ENCODE peak calls at places on chromosomes 6 and 20, in four cellular contexts. One of them, this sample, is unnamed.

GRCh38 chr6:152356016-152356415 is 281.1 kb downstream of the SYNE1 start:
- DNase-seq in HepG2: no peak
- DNase-seq in K562: no peak
- DNase-seq in GM12878: no peak
- DNase-seq in this sample: no peak

GRCh38 chr6:118843685-118844390 is 50.1 kb upstream of the ASF1A start:
- DNase-seq in HepG2: no peak
- DNase-seq in K562: no peak
- DNase-seq in GM12878: peak; percentile 69
- DNase-seq in this sample: no peak

GRCh38 chr20:40646321-40647212 is 42.5 kb downstream of the MAFB start:
- DNase-seq in HepG2: no peak
- DNase-seq in K562: no peak
- DNase-seq in GM12878: no peak
- DNase-seq in this sample: no peak

GRCh38 chr6:3876866-3877265 is 27.7 kb downstream of the FAM50B start:
- DNase-seq in HepG2: no peak
- DNase-seq in K562: no peak
- DNase-seq in GM12878: no peak
- DNase-seq in this sample: no peak

GRCh38 chr20:18001131-18001921 is 32.5 kb downstream of the MGME1 start:
- DNase-seq in HepG2: peak; percentile 90
- DNase-seq in K562: no peak
- DNase-seq in GM12878: no peak
- DNase-seq in this sample: no peak

GRCh38 chr6:19880066-19880465 is 42.9 kb downstream of the ID4 start:
- DNase-seq in HepG2: no peak
- DNase-seq in K562: no peak
- DNase-seq in GM12878: no peak
- DNase-seq in this sample: no peak

GRCh38 chr6:34665019-34665418 is 31.5 kb downstream of the ILRUN start:
- DNase-seq in HepG2: no peak
- DNase-seq in K562: no peak
- DNase-seq in GM12878: no peak
- DNase-seq in this sample: no peak

GRCh38 chr6:50655848-50656453 is 57.4 kb upstream of the TFAP2D start:
- DNase-seq in HepG2: peak; percentile 16
- DNase-seq in K562: peak; percentile 21
- DNase-seq in GM12878: no peak
- DNase-seq in this sample: no peak

GRCh38 chr6:786946-787763 is 94.2 kb upstream of the EXOC2 start:
- DNase-seq in HepG2: peak; percentile 35
- DNase-seq in K562: peak; percentile 59
- DNase-seq in GM12878: no peak
- DNase-seq in this sample: no peak

GRCh38 chr6:132287101-132287500 is 114.2 kb downstream of the MOXD1 start:
- DNase-seq in HepG2: no peak
- DNase-seq in K562: no peak
- DNase-seq in GM12878: no peak
- DNase-seq in this sample: no peak

GRCh38 chr20:30912006-30912660 is 345.3 kb upstream of the DEFB115 start:
- DNase-seq in HepG2: no peak
- DNase-seq in K562: no peak
- DNase-seq in GM12878: no peak
- DNase-seq in this sample: peak; percentile 73

GRCh38 chr20:3156811-3157619 is 2.6 kb downstream of the FASTKD5 start:
- DNase-seq in HepG2: no peak
- DNase-seq in K562: no peak
- DNase-seq in GM12878: peak; percentile 55
- DNase-seq in this sample: no peak

GRCh38 chr6:154245542-154245941 is 111.1 kb downstream of the IPCEF1 start:
- DNase-seq in HepG2: no peak
- DNase-seq in K562: no peak
- DNase-seq in GM12878: no peak
- DNase-seq in this sample: no peak

GRCh38 chr6:121711472-121711871 is 276.0 kb downstream of the GJA1 start:
- DNase-seq in HepG2: no peak
- DNase-seq in K562: no peak
- DNase-seq in GM12878: no peak
- DNase-seq in this sample: no peak

GRCh38 chr6:156601156-156601820 is 175.9 kb upstream of the ARID1B start:
- DNase-seq in HepG2: no peak
- DNase-seq in K562: no peak
- DNase-seq in GM12878: no peak
- DNase-seq in this sample: no peak

GRCh38 chr6:134187751-134188150 is 130.2 kb downstream of the SGK1 start:
- DNase-seq in HepG2: no peak
- DNase-seq in K562: no peak
- DNase-seq in GM12878: no peak
- DNase-seq in this sample: no peak

GRCh38 chr6:1324926-1325325 is 13.0 kb downstream of the FOXQ1 start:
- DNase-seq in HepG2: peak; percentile 80
- DNase-seq in K562: no peak
- DNase-seq in GM12878: no peak
- DNase-seq in this sample: no peak

GRCh38 chr6:143677891-143678737 is at the start of gene PHACTR2:
- DNase-seq in HepG2: peak; percentile 76
- DNase-seq in K562: peak; percentile 92
- DNase-seq in GM12878: no peak
- DNase-seq in this sample: peak; percentile 71

GRCh38 chr20:33669873-33670640 is 3.3 kb downstream of the ACTL10 start:
- DNase-seq in HepG2: no peak
- DNase-seq in K562: no peak
- DNase-seq in GM12878: no peak
- DNase-seq in this sample: no peak

GRCh38 chr20:20273281-20273680 is 94.6 kb upstream of the INSM1 start:
- DNase-seq in HepG2: no peak
- DNase-seq in K562: no peak
- DNase-seq in GM12878: no peak
- DNase-seq in this sample: no peak

GRCh38 chr6:156977527-156978291 is 200.5 kb downstream of the ARID1B start:
- DNase-seq in HepG2: no peak
- DNase-seq in K562: no peak
- DNase-seq in GM12878: no peak
- DNase-seq in this sample: no peak

GRCh38 chr6:88141641-88142298 is 24.4 kb downstream of the CNR1 start:
- DNase-seq in HepG2: no peak
- DNase-seq in K562: no peak
- DNase-seq in GM12878: peak; percentile 84
- DNase-seq in this sample: no peak

GRCh38 chr6:137689377-137689776 is 177.7 kb upstream of the TNFAIP3 start:
- DNase-seq in HepG2: peak; percentile 30
- DNase-seq in K562: no peak
- DNase-seq in GM12878: no peak
- DNase-seq in this sample: no peak

GRCh38 chr20:44849712-44850111 is 35.8 kb upstream of the YWHAB start:
- DNase-seq in HepG2: no peak
- DNase-seq in K562: no peak
- DNase-seq in GM12878: no peak
- DNase-seq in this sample: no peak

GRCh38 chr20:25079171-25079570 is 2.8 kb downstream of the VSX1 start:
- DNase-seq in HepG2: no peak
- DNase-seq in K562: no peak
- DNase-seq in GM12878: no peak
- DNase-seq in this sample: no peak

GRCh38 chr6:11215773-11216172 is 16.7 kb downstream of the NEDD9 start:
- DNase-seq in HepG2: no peak
- DNase-seq in K562: no peak
- DNase-seq in GM12878: no peak
- DNase-seq in this sample: no peak

GRCh38 chr20:6819599-6819998 is 52.1 kb downstream of the BMP2 start:
- DNase-seq in HepG2: peak; percentile 15
- DNase-seq in K562: no peak
- DNase-seq in GM12878: no peak
- DNase-seq in this sample: no peak

GRCh38 chr6:132234356-132234755 is 166.9 kb downstream of the MOXD1 start:
- DNase-seq in HepG2: no peak
- DNase-seq in K562: no peak
- DNase-seq in GM12878: no peak
- DNase-seq in this sample: no peak

GRCh38 chr20:46174469-46175126 is 56.5 kb downstream of the CD40 start:
- DNase-seq in HepG2: peak; percentile 57
- DNase-seq in K562: peak; percentile 81
- DNase-seq in GM12878: no peak
- DNase-seq in this sample: peak; percentile 70

GRCh38 chr6:149909701-149910470 is 12.0 kb upstream of the RAET1E start:
- DNase-seq in HepG2: no peak
- DNase-seq in K562: no peak
- DNase-seq in GM12878: no peak
- DNase-seq in this sample: no peak

GRCh38 chr6:131015192-131015591 is 47.9 kb downstream of the EPB41L2 start:
- DNase-seq in HepG2: no peak
- DNase-seq in K562: no peak
- DNase-seq in GM12878: no peak
- DNase-seq in this sample: no peak

GRCh38 chr6:124961784-124962611 is at the start of gene RNF217:
- DNase-seq in HepG2: no peak
- DNase-seq in K562: peak; percentile 82
- DNase-seq in GM12878: no peak
- DNase-seq in this sample: peak; percentile 77

GRCh38 chr20:8790442-8791074 is 278.3 kb upstream of the PLCB4 start:
- DNase-seq in HepG2: peak; percentile 61
- DNase-seq in K562: peak; percentile 15
- DNase-seq in GM12878: no peak
- DNase-seq in this sample: no peak

GRCh38 chr6:44123544-44123943 is 3.7 kb downstream of the MRPL14 start:
- DNase-seq in HepG2: no peak
- DNase-seq in K562: no peak
- DNase-seq in GM12878: no peak
- DNase-seq in this sample: no peak

GRCh38 chr20:39155996-39156395 is 193.9 kb downstream of the DHX35 start:
- DNase-seq in HepG2: no peak
- DNase-seq in K562: no peak
- DNase-seq in GM12878: no peak
- DNase-seq in this sample: no peak

GRCh38 chr6:136788069-136788902 is 4.0 kb downstream of the MAP3K5 start:
- DNase-seq in HepG2: no peak
- DNase-seq in K562: no peak
- DNase-seq in GM12878: no peak
- DNase-seq in this sample: no peak

GRCh38 chr6:152605342-152605741 is 31.8 kb downstream of the SYNE1 start:
- DNase-seq in HepG2: no peak
- DNase-seq in K562: no peak
- DNase-seq in GM12878: no peak
- DNase-seq in this sample: no peak

GRCh38 chr6:29828471-29828797 is 809 bp downstream of the HLA-G start:
- DNase-seq in HepG2: no peak
- DNase-seq in K562: peak; percentile 25
- DNase-seq in GM12878: no peak
- DNase-seq in this sample: peak; percentile 84

GRCh38 chr6:107066697-107067659 is 39.0 kb downstream of the MTRES1 start:
- DNase-seq in HepG2: no peak
- DNase-seq in K562: no peak
- DNase-seq in GM12878: no peak
- DNase-seq in this sample: no peak
- TF ChIP-seq SRF in HepG2: no peak
- TF ChIP-seq SRF in K562: no peak
- TF ChIP-seq SRF in GM12878: no peak
- TF ChIP-seq SRF in this sample: no peak

GRCh38 chr6:37053683-37054082 is 48.2 kb downstream of the FGD2 start:
- DNase-seq in HepG2: no peak
- DNase-seq in K562: no peak
- DNase-seq in GM12878: no peak
- DNase-seq in this sample: no peak

GRCh38 chr6:37056112-37056403 is 50.6 kb downstream of the FGD2 start:
- DNase-seq in HepG2: no peak
- DNase-seq in K562: no peak
- DNase-seq in GM12878: no peak
- DNase-seq in this sample: no peak

GRCh38 chr6:37054171-37054570 is 48.7 kb downstream of the FGD2 start:
- DNase-seq in HepG2: no peak
- DNase-seq in K562: no peak
- DNase-seq in GM12878: no peak
- DNase-seq in this sample: no peak

GRCh38 chr6:37056439-37057127 is 51.1 kb downstream of the FGD2 start:
- DNase-seq in HepG2: peak; percentile 60
- DNase-seq in K562: no peak
- DNase-seq in GM12878: no peak
- DNase-seq in this sample: no peak

GRCh38 chr6:37054580-37054979 is 49.1 kb downstream of the FGD2 start:
- DNase-seq in HepG2: no peak
- DNase-seq in K562: no peak
- DNase-seq in GM12878: no peak
- DNase-seq in this sample: no peak
- TF ChIP-seq BRCA1 in HepG2: no peak
- TF ChIP-seq BRCA1 in K562: no peak
- TF ChIP-seq BRCA1 in GM12878: no peak
- TF ChIP-seq BRCA1 in this sample: no peak

GRCh38 chr6:8478418-8478817 is 43.1 kb upstream of the SLC35B3 start:
- DNase-seq in HepG2: no peak
- DNase-seq in K562: no peak
- DNase-seq in GM12878: no peak
- DNase-seq in this sample: no peak

GRCh38 chr6:8483650-8484049 is 48.3 kb upstream of the SLC35B3 start:
- DNase-seq in HepG2: no peak
- DNase-seq in K562: no peak
- DNase-seq in GM12878: no peak
- DNase-seq in this sample: no peak

DNA sequence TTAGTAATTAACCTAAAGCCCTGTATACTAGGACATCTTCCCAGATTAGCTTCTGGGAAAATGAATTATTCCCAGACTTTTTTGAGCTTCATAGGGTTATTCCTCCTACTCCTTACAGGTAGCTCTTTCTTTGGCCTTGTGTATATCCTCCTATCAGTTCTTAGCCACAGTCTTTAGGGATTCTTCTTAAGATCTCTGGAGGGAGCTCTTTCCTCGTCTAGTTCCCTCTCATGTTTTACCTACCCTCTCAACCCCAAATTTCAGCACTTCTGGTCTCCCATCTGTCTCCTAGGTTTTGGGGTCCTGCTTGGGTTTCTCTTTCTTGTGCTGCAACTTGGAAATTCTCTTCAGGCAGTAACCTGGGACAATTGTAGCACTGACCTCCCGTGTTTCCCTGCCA is 46.4 kb upstream of the SLC35B3 start:
- DNase-seq in HepG2: no peak
- DNase-seq in K562: peak; percentile 11
- DNase-seq in GM12878: no peak
- DNase-seq in this sample: no peak
- TF ChIP-seq SRF in HepG2: no peak
- TF ChIP-seq SRF in K562: no peak
- TF ChIP-seq SRF in GM12878: no peak
- TF ChIP-seq SRF in this sample: no peak

GRCh38 chr6:129485746-129486145 is 224.2 kb downstream of the ARHGAP18 start:
- DNase-seq in HepG2: no peak
- DNase-seq in K562: no peak
- DNase-seq in GM12878: no peak
- DNase-seq in this sample: no peak

GRCh38 chr6:129476810-129477209 is 233.2 kb downstream of the ARHGAP18 start:
- DNase-seq in HepG2: no peak
- DNase-seq in K562: no peak
- DNase-seq in GM12878: no peak
- DNase-seq in this sample: no peak

GRCh38 chr6:129478379-129478778 is 231.6 kb downstream of the ARHGAP18 start:
- DNase-seq in HepG2: no peak
- DNase-seq in K562: no peak
- DNase-seq in GM12878: no peak
- DNase-seq in this sample: no peak

GRCh38 chr6:129486333-129486732 is 223.6 kb downstream of the ARHGAP18 start:
- DNase-seq in HepG2: no peak
- DNase-seq in K562: no peak
- DNase-seq in GM12878: no peak
- DNase-seq in this sample: no peak

GRCh38 chr6:129481706-129482105 is 228.3 kb downstream of the ARHGAP18 start:
- DNase-seq in HepG2: no peak
- DNase-seq in K562: no peak
- DNase-seq in GM12878: no peak
- DNase-seq in this sample: no peak
- TF ChIP-seq BRCA1 in HepG2: no peak
- TF ChIP-seq BRCA1 in K562: no peak
- TF ChIP-seq BRCA1 in GM12878: no peak
- TF ChIP-seq BRCA1 in this sample: no peak